ENCODE peak calls at places on chromosomes 11 and 22, in four cellular contexts. X is H1, S is HepG2, D is K562. U is an unnamed sample.
A peak's percentile ranks its signal among the peaks of the same experiment; 100 is the strongest.

GRCh38 chr22:25113316-25113721 is 86.3 kb upstream of the CRYBB3 start:
- DNase-seq in S (no peak), X (no peak), D (no peak), U (no peak)

GRCh38 chr11:107931206-107931605 is 3.0 kb downstream of the RAB39A start:
- DNase-seq in S (no peak), D (no peak), X (no peak), U (no peak)

GRCh38 chr11:120151536-120151935 is 13.6 kb upstream of the TRIM29 start:
- DNase-seq in X (no peak), S (no peak), D (no peak), U (no peak)

GRCh38 chr22:22692707-22693530 is 48.5 kb downstream of the GGTLC2 start:
- DNase-seq in X (peak; percentile 94), S (peak; percentile 45), D (peak; percentile 100), U (peak; percentile 80)

GRCh38 chr11:68778205-68778604 is 26.9 kb upstream of the TESMIN start:
- DNase-seq in D (no peak), X (no peak), S (no peak), U (no peak)

GRCh38 chr11:107183963-107184362 is 165.7 kb upstream of the GUCY1A2 start:
- DNase-seq in D (no peak), X (no peak), S (no peak), U (no peak)

GRCh38 chr11:117538256-117538655 is 210.6 kb downstream of the CEP164 start:
- DNase-seq in X (no peak), S (no peak), D (no peak), U (no peak)

GRCh38 chr11:65571940-65572339 is 398 bp upstream of the FAM89B start:
- DNase-seq in X (no peak), S (no peak), D (no peak), U (peak; percentile 65)

GRCh38 chr11:115352805-115353483 is 151.3 kb downstream of the CADM1 start:
- DNase-seq in S (no peak), D (no peak), X (no peak), U (no peak)

GRCh38 chr11:27385245-27385644 is 22.2 kb upstream of the CCDC34 start:
- DNase-seq in X (no peak), S (no peak), D (no peak), U (no peak)

GRCh38 chr11:60130496-60130895 is 42.0 kb downstream of the MS4A2 start:
- DNase-seq in D (peak; percentile 34), X (no peak), S (peak; percentile 55), U (peak; percentile 22)

GRCh38 chr11:44949160-44950035 is 1.3 kb downstream of the TP53I11 start:
- DNase-seq in D (peak; percentile 48), S (no peak), X (peak; percentile 83), U (peak; percentile 77)

GRCh38 chr11:119431523-119431922 is 8.6 kb upstream of the THY1 start:
- DNase-seq in S (no peak), D (no peak), X (no peak), U (no peak)

DNA sequence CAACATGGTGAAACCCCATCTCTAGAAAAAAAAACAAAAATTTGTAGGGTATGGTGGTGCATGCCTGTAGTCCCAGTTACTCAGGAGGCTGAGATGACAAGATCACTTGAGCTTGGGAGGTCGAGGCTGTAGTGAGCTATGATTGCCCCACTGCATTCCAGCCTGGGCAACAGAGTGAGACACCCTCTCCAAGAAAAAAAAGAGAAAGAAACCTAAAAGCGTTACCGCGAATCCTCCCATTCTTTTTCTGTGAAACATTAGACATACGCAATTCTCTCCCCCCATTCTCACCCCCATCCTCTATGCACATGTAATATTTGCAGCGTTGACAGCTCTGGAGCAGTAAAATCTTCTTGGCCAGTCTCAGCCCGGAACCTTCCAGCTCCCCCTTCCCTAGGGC is 2.1 kb downstream of the LRP4 start:
- DNase-seq in S (no peak), D (no peak), X (no peak), U (no peak)
- TF ChIP-seq JUN in S (no peak), D (no peak), X (no peak), U (no peak)

GRCh38 chr11:95108159-95108611 is 18.5 kb downstream of the ENDOD1 start:
- DNase-seq in D (no peak), X (no peak), S (no peak), U (no peak)
- TF ChIP-seq USF2 in D (no peak), X (no peak), S (no peak), U (no peak)

DNA sequence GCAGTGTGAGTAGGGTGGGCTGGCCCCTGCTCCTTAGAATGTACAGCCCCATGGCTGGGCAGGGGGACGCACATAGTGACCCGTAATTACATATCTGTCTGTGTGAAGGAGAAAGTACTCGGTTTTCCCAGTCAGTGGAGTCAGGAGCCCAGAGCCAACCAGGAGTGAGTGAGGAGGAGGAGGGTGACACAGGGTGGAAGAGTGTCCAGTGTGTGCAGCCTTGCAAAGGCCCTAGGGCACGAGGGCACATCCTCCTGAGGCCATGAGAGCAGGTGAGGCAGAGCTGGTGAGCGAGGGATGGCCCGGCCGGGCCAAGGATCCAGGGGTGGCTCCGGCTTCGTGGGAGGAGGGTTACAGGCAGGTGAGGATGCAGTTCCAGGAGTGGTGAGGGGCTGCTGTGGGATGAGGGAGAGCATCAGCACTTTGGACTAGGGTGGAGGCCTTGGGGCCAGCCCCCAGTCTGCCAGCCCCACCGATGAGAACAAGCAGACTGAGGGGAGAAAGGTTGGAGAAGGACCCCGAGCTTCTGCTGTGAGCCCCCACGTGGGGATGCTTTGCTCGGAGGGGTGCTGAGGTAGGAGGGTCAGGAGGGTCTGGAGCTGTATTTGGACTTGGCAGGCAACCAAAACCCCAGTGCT is 91.7 kb downstream of the CDKN1C start:
- DNase-seq in S (no peak), X (peak; percentile 37), D (no peak), U (peak; percentile 5)
- TF ChIP-seq ATF2 in S (no peak), X (no peak), D (no peak), U (no peak)

GRCh38 chr22:47337161-47337621 is 574.7 kb downstream of the TBC1D22A start:
- DNase-seq in X (no peak), D (no peak), S (peak; percentile 39), U (no peak)

GRCh38 chr22:47333625-47334024 is 571.2 kb downstream of the TBC1D22A start:
- DNase-seq in D (no peak), S (peak; percentile 9), X (no peak), U (no peak)

GRCh38 chr22:47334596-47334995 is 572.1 kb downstream of the TBC1D22A start:
- DNase-seq in D (no peak), S (no peak), X (no peak), U (no peak)

GRCh38 chr22:47335958-47336357 is 573.5 kb downstream of the TBC1D22A start:
- DNase-seq in D (no peak), X (no peak), S (no peak), U (no peak)

DNA sequence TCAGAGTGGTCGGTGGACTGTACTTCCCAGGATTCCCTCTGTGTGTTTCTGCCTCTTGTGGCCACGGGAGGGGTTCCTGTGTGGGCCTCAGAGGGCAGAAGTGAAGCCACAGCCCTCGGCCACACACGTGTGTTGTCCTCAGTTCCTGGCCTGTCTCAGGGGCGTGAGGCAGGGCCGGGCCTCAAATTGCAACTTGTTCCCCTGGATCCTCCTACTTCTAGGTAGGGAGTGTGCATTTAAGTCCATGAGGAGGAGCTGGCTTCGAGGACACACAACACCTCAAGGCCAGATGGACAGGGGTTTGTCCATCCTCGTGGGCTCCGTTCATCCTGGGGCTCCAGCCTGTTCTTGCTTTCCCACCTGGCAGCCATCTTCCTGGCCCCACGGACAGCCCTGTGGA is 573.0 kb downstream of the TBC1D22A start:
- DNase-seq in S (no peak), X (no peak), D (no peak), U (no peak)
- TF ChIP-seq JUN in S (no peak), X (no peak), D (no peak), U (no peak)

GRCh38 chr11:91802475-91802874 is 422.1 kb upstream of the FAT3 start:
- DNase-seq in X (no peak), S (no peak), D (no peak), U (no peak)
- TF ChIP-seq USF2 in X (no peak), S (no peak), D (no peak), U (no peak)

GRCh38 chr11:11533057-11533456 is 88.7 kb downstream of the GALNT18 start:
- DNase-seq in X (no peak), D (no peak), S (no peak), U (no peak)

GRCh38 chr11:11536650-11537049 is 85.2 kb downstream of the GALNT18 start:
- DNase-seq in X (no peak), D (no peak), S (no peak), U (no peak)

GRCh38 chr11:11535611-11536010 is 86.2 kb downstream of the GALNT18 start:
- DNase-seq in X (no peak), S (no peak), D (no peak), U (no peak)

GRCh38 chr11:11533751-11534150 is 88.1 kb downstream of the GALNT18 start:
- DNase-seq in D (no peak), S (no peak), X (no peak), U (no peak)

GRCh38 chr11:11534981-11535380 is 86.8 kb downstream of the GALNT18 start:
- DNase-seq in D (no peak), X (no peak), S (no peak), U (no peak)
- TF ChIP-seq ATF2 in D (no peak), X (no peak), S (no peak), U (no peak)

U was measured in WTC11.